ENCODE peak calls at places on chromosome 11, in four cellular contexts. F, J, L and U are unnamed samples.

GRCh38 chr11:2589538-2589934 is 110.3 kb downstream of the KCNQ1OT1 start:
- DNase-seq in F (no peak), J (no peak), L (no peak), U (no peak)

GRCh38 chr11:804599-804964 is 449 bp downstream of the PIDD1 start:
- DNase-seq in F (no peak), J (no peak), L (no peak), U (no peak)

GRCh38 chr11:2151500-2152257 is 9.3 kb downstream of the INS start:
- DNase-seq in F (peak; percentile 54), J (peak; percentile 44), L (peak; percentile 83), U (peak; percentile 84)

GRCh38 chr11:68579455-68579854 is 104.9 kb upstream of the GAL start:
- DNase-seq in F (no peak), J (no peak), L (no peak), U (no peak)

GRCh38 chr11:36326524-36327419 is 30.7 kb downstream of the PRR5L start:
- DNase-seq in F (no peak), J (no peak), L (no peak), U (no peak)

GRCh38 chr11:9170450-9170849 is 79.1 kb upstream of the SCUBE2 start:
- DNase-seq in F (no peak), J (no peak), L (no peak), U (no peak)

GRCh38 chr11:1232328-1233321 is 9.8 kb downstream of the MUC5B start:
- DNase-seq in F (no peak), J (no peak), L (no peak), U (no peak)

GRCh38 chr11:64754124-64754918 is 5.5 kb downstream of the PYGM start:
- DNase-seq in F (no peak), J (no peak), L (no peak), U (no peak)

GRCh38 chr11:26580929-26581328 is 8.9 kb upstream of the MUC15 start:
- DNase-seq in F (no peak), J (no peak), L (no peak), U (no peak)

GRCh38 chr11:33160147-33160546 is 1.1 kb downstream of the CSTF3 start:
- DNase-seq in F (no peak), J (no peak), L (no peak), U (no peak)

GRCh38 chr11:21476588-21476987 is 716.3 kb upstream of the ANO5 start:
- DNase-seq in F (no peak), J (no peak), L (no peak), U (no peak)

GRCh38 chr11:36577859-36578258 is 10.1 kb downstream of the RAG1 start:
- DNase-seq in F (no peak), J (no peak), L (no peak), U (no peak)

GRCh38 chr11:85052636-85053035 is 574.5 kb downstream of the DLG2 start:
- DNase-seq in F (no peak), J (no peak), L (no peak), U (no peak)

GRCh38 chr11:76512851-76513653 is 68.2 kb downstream of the EMSY start:
- DNase-seq in F (peak; percentile 3), J (no peak), L (no peak), U (no peak)

GRCh38 chr11:45105233-45105992 is 41.0 kb upstream of the PRDM11 start:
- DNase-seq in F (peak; percentile 68), J (peak; percentile 32), L (peak; percentile 60), U (peak; percentile 82)